ENCODE peak calls at places on chromosomes 13 and 19, in ten cellular contexts. One of them, this sample, is unnamed.

GRCh38 chr19:57465680-57466381 is 8.9 kb upstream of the VN1R1 start:
- DNase-seq in PC-3: peak
- DNase-seq in Panc1: no peak
- DNase-seq in endodermal cell: peak
- DNase-seq in Peyer's patch: no peak
- DNase-seq in ovary: no peak
- DNase-seq in right lobe of liver: no peak
- DNase-seq in coronary artery: no peak
- DNase-seq in heart right ventricle: no peak
- DNase-seq in stomach: no peak
- DNase-seq in this sample: no peak

GRCh38 chr13:24032252-24032651 is 128.3 kb upstream of the SPATA13 start:
- DNase-seq in coronary artery: no peak
- DNase-seq in stomach: no peak
- DNase-seq in Panc1: no peak
- DNase-seq in heart right ventricle: no peak
- DNase-seq in Peyer's patch: no peak
- DNase-seq in PC-3: no peak
- DNase-seq in right lobe of liver: no peak
- DNase-seq in ovary: no peak
- DNase-seq in endodermal cell: no peak
- DNase-seq in this sample: peak

GRCh38 chr19:29293736-29294342 is 80.9 kb upstream of the UQCRFS1 start:
- DNase-seq in endodermal cell: no peak
- DNase-seq in ovary: no peak
- DNase-seq in Panc1: no peak
- DNase-seq in PC-3: no peak
- DNase-seq in heart right ventricle: no peak
- DNase-seq in Peyer's patch: no peak
- DNase-seq in stomach: no peak
- DNase-seq in coronary artery: no peak
- DNase-seq in right lobe of liver: no peak
- DNase-seq in this sample: no peak

GRCh38 chr19:2711175-2711936 is 8.9 kb upstream of the GNG7 start:
- DNase-seq in heart right ventricle: no peak
- DNase-seq in right lobe of liver: no peak
- DNase-seq in Peyer's patch: no peak
- DNase-seq in ovary: no peak
- DNase-seq in stomach: no peak
- DNase-seq in PC-3: peak
- DNase-seq in Panc1: no peak
- DNase-seq in coronary artery: no peak
- DNase-seq in endodermal cell: no peak
- DNase-seq in this sample: no peak

GRCh38 chr19:46896076-46896794 is 35.4 kb downstream of the ARHGAP35 start:
- DNase-seq in stomach: no peak
- DNase-seq in right lobe of liver: peak
- DNase-seq in Panc1: no peak
- DNase-seq in endodermal cell: no peak
- DNase-seq in coronary artery: no peak
- DNase-seq in heart right ventricle: no peak
- DNase-seq in PC-3: no peak
- DNase-seq in ovary: no peak
- DNase-seq in Peyer's patch: no peak
- DNase-seq in this sample: peak

GRCh38 chr13:95226476-95226875 is 74.8 kb downstream of the ABCC4 start:
- DNase-seq in Peyer's patch: no peak
- DNase-seq in ovary: no peak
- DNase-seq in right lobe of liver: no peak
- DNase-seq in endodermal cell: no peak
- DNase-seq in heart right ventricle: no peak
- DNase-seq in coronary artery: no peak
- DNase-seq in Panc1: no peak
- DNase-seq in stomach: no peak
- DNase-seq in PC-3: no peak
- DNase-seq in this sample: no peak

GRCh38 chr13:21606781-21607180 is 2.8 kb upstream of the MICU2 start:
- DNase-seq in endodermal cell: no peak
- DNase-seq in heart right ventricle: no peak
- DNase-seq in right lobe of liver: no peak
- DNase-seq in ovary: no peak
- DNase-seq in Panc1: no peak
- DNase-seq in coronary artery: no peak
- DNase-seq in stomach: no peak
- DNase-seq in PC-3: no peak
- DNase-seq in Peyer's patch: no peak
- DNase-seq in this sample: no peak

GRCh38 chr19:11164879-11165406 is 9.4 kb upstream of the SPC24 start:
- DNase-seq in coronary artery: peak
- DNase-seq in Peyer's patch: no peak
- DNase-seq in PC-3: no peak
- DNase-seq in Panc1: no peak
- DNase-seq in ovary: peak
- DNase-seq in right lobe of liver: peak
- DNase-seq in stomach: peak
- DNase-seq in endodermal cell: no peak
- DNase-seq in heart right ventricle: peak
- DNase-seq in this sample: peak

DNA sequence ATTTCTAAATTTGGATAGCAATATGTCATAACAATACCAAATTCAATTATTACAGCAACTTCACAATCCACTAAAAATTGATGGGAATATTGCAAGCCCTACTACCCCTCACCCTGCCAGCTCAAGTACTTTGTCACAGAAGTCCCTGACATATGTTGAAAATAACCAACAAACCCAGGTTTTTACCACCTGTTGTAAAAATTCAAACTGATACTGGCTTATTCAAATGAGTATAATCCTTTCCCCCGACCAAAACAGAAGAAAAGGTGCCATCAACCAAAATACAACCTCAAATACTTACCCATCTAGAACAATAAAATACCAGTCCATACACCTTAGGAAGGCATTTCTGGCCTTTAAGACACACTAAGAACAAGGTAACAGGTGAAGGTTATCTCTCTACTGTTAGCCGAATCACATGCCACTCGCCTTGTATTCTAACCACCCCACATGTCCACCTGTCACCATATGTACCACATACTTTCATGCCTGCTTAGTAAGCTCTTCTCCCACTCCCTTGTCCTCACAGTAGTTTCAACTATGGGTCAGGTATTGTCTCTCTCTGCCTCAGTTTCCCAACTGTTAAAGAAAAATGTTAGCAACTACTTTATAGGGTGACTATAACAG is 53.1 kb downstream of the USP12 start:
- DNase-seq in Peyer's patch: no peak
- DNase-seq in ovary: no peak
- DNase-seq in stomach: no peak
- DNase-seq in PC-3: no peak
- DNase-seq in coronary artery: no peak
- DNase-seq in right lobe of liver: no peak
- DNase-seq in endodermal cell: no peak
- DNase-seq in Panc1: no peak
- DNase-seq in heart right ventricle: no peak
- DNase-seq in this sample: no peak
- H3K27ac ChIP-seq in Peyer's patch: no peak
- H3K27ac ChIP-seq in ovary: no peak
- H3K27ac ChIP-seq in stomach: no peak
- H3K27ac ChIP-seq in PC-3: no peak
- H3K27ac ChIP-seq in coronary artery: no peak
- H3K27ac ChIP-seq in right lobe of liver: no peak
- H3K27ac ChIP-seq in endodermal cell: no peak
- H3K27ac ChIP-seq in Panc1: no peak
- H3K27ac ChIP-seq in heart right ventricle: no peak
- H3K27ac ChIP-seq in this sample: no peak

DNA sequence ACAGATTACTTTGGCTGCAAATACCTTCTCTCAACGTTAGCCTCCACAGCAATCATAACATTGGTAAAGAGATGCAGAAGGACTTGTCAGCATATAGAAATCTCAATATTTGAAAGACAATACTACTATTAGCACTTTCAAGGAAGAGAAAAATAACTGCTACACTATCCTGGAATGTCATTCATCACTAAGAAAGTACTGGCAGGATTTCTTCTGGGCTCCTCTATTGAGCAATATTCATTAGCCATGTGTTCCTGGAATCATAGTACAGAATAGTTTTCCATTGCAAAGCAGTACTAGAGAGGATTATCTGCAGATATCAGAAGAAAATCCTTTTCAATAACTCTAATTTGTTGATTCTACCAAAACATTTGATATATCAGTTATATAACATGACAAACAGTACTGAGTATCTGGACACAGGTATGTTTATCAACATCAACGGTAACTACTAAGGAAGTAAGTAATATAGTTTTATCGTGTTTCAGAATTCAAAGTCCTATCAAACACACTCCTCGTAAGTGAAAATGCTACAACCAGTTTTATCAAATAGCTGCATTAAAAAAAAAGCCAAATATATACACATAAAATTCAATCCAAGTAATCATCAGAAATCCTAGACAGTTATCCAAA is 27.3 kb downstream of the INTS6 start:
- DNase-seq in endodermal cell: no peak
- DNase-seq in Peyer's patch: no peak
- DNase-seq in ovary: no peak
- DNase-seq in coronary artery: no peak
- DNase-seq in PC-3: no peak
- DNase-seq in right lobe of liver: no peak
- DNase-seq in Panc1: no peak
- DNase-seq in heart right ventricle: no peak
- DNase-seq in stomach: no peak
- DNase-seq in this sample: no peak
- H3K4me3 ChIP-seq in endodermal cell: no peak
- H3K4me3 ChIP-seq in Peyer's patch: no peak
- H3K4me3 ChIP-seq in ovary: no peak
- H3K4me3 ChIP-seq in coronary artery: no peak
- H3K4me3 ChIP-seq in PC-3: no peak
- H3K4me3 ChIP-seq in right lobe of liver: no peak
- H3K4me3 ChIP-seq in Panc1: no peak
- H3K4me3 ChIP-seq in heart right ventricle: no peak
- H3K4me3 ChIP-seq in stomach: no peak
- H3K4me3 ChIP-seq in this sample: no peak

GRCh38 chr19:56403261-56403660 is 871 bp upstream of the ZNF583 start:
- DNase-seq in PC-3: no peak
- DNase-seq in endodermal cell: no peak
- DNase-seq in heart right ventricle: no peak
- DNase-seq in Panc1: no peak
- DNase-seq in ovary: no peak
- DNase-seq in coronary artery: no peak
- DNase-seq in stomach: no peak
- DNase-seq in Peyer's patch: no peak
- DNase-seq in right lobe of liver: no peak
- DNase-seq in this sample: no peak
- H3K27ac ChIP-seq in PC-3: no peak
- H3K27ac ChIP-seq in endodermal cell: no peak
- H3K27ac ChIP-seq in heart right ventricle: peak
- H3K27ac ChIP-seq in Panc1: peak
- H3K27ac ChIP-seq in ovary: peak
- H3K27ac ChIP-seq in coronary artery: peak
- H3K27ac ChIP-seq in stomach: peak
- H3K27ac ChIP-seq in Peyer's patch: peak
- H3K27ac ChIP-seq in right lobe of liver: peak
- H3K27ac ChIP-seq in this sample: peak

DNA sequence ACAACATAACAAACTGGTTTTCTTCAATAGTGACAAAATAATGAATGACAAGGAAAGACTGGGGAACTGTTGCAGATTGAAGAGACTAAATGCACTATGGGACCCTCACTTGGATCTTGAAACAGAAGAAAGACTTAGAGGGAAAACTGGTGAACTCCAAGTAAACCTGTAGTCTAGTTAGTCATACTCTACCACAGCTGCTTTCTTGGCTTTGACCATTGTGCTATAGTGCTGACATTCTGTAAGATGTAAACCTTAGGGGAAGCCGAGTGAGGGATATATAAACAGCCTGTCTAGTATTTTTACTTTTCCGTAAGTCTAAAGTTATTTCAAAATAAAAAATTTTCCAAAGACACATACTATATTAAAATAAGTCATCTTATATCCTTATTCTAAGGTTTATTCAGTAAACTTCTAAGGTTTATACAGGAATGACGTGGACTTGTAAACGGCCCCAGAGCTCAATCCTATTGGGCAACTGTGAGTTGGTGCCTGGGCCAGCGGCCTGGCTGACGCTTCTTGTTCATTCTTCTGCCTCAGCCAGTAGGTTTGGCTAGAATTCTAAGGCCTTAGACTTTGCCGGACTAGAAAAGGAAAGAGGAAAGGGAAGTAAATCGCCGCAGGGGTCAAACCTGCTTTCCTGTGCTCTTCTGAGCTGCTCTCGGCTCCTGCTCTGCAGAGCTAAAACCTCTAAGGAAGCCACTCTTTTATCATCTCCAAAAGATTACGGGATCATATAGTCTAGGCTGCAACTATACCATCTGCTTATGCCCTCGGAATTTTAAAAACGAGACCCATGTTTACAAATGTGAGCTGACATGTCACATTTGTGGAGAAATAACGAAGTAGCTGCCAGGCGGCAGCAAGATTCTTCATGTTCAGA is 33.7 kb upstream of the UBE2L5 start:
- DNase-seq in Panc1: no peak
- DNase-seq in coronary artery: no peak
- DNase-seq in stomach: no peak
- DNase-seq in ovary: peak
- DNase-seq in endodermal cell: no peak
- DNase-seq in right lobe of liver: peak
- DNase-seq in PC-3: peak
- DNase-seq in heart right ventricle: no peak
- DNase-seq in Peyer's patch: no peak
- DNase-seq in this sample: no peak
- H3K4me3 ChIP-seq in Panc1: no peak
- H3K4me3 ChIP-seq in coronary artery: no peak
- H3K4me3 ChIP-seq in stomach: peak
- H3K4me3 ChIP-seq in ovary: peak
- H3K4me3 ChIP-seq in endodermal cell: no peak
- H3K4me3 ChIP-seq in right lobe of liver: peak
- H3K4me3 ChIP-seq in PC-3: no peak
- H3K4me3 ChIP-seq in heart right ventricle: no peak
- H3K4me3 ChIP-seq in Peyer's patch: no peak
- H3K4me3 ChIP-seq in this sample: no peak

DNA sequence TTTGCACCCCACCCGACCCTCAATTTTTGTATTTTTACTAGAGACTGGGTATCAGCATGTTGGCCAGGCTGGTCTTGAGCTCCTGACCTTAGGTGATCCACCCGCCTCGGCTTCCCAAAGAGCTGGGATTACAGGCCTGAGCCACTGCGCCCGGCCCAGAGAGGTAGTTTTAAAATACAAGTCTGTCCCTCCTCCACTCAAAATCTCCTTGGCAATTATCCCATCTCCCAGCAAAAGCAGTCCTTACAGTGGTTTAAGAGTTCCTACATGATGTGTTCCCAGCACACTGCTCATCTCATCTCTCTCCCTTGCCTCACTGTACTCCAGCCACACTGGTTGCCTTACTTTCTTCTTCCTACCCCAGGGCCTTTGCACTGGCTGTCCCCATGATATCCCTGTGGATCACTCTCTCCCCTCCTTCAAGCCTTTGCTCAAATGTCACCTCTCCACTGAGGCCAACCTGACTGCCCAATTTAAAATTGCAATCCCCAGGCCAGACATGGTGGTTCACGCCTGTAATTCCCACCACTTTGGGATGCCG is 24.3 kb downstream of the LRFN3 start:
- DNase-seq in right lobe of liver: no peak
- DNase-seq in heart right ventricle: no peak
- DNase-seq in endodermal cell: no peak
- DNase-seq in Peyer's patch: no peak
- DNase-seq in Panc1: no peak
- DNase-seq in ovary: no peak
- DNase-seq in PC-3: no peak
- DNase-seq in stomach: no peak
- DNase-seq in coronary artery: no peak
- DNase-seq in this sample: no peak
- H3K27ac ChIP-seq in right lobe of liver: no peak
- H3K27ac ChIP-seq in heart right ventricle: no peak
- H3K27ac ChIP-seq in endodermal cell: no peak
- H3K27ac ChIP-seq in Peyer's patch: no peak
- H3K27ac ChIP-seq in Panc1: no peak
- H3K27ac ChIP-seq in ovary: no peak
- H3K27ac ChIP-seq in PC-3: no peak
- H3K27ac ChIP-seq in stomach: no peak
- H3K27ac ChIP-seq in coronary artery: no peak
- H3K27ac ChIP-seq in this sample: no peak

This sample was measured in lung.